ENCODE peak calls at places on chromosomes 5 and 9, in seven cellular contexts. One of them, this sample, is unnamed.
A peak's percentile ranks its signal among the peaks of the same experiment; 100 is the strongest.

GRCh38 chr5:95712347-95712958 is 18.7 kb upstream of the RHOBTB3 start:
- DNase-seq in tibial artery: no peak
- DNase-seq in HTR-8/SVneo: peak; percentile 89
- DNase-seq in mesenteric fat pad: no peak
- DNase-seq in effector memory CD4-positive, alpha-beta T cell: no peak
- DNase-seq in NCI-H1105: no peak
- DNase-seq in GM23338: peak; percentile 38
- DNase-seq in this sample: no peak

GRCh38 chr9:131579789-131580211 is 34.5 kb downstream of the PRRT1B start:
- DNase-seq in NCI-H1105: no peak
- DNase-seq in mesenteric fat pad: no peak
- DNase-seq in HTR-8/SVneo: no peak
- DNase-seq in tibial artery: no peak
- DNase-seq in GM23338: no peak
- DNase-seq in effector memory CD4-positive, alpha-beta T cell: no peak
- DNase-seq in this sample: no peak

GRCh38 chr5:65186646-65187227 is 295.0 kb downstream of the ADAMTS6 start:
- DNase-seq in effector memory CD4-positive, alpha-beta T cell: no peak
- DNase-seq in NCI-H1105: no peak
- DNase-seq in mesenteric fat pad: no peak
- DNase-seq in GM23338: no peak
- DNase-seq in tibial artery: no peak
- DNase-seq in HTR-8/SVneo: no peak
- DNase-seq in this sample: no peak

GRCh38 chr5:52560366-52560765 is 227.3 kb upstream of the ITGA1 start:
- DNase-seq in NCI-H1105: peak; percentile 61
- DNase-seq in mesenteric fat pad: no peak
- DNase-seq in HTR-8/SVneo: no peak
- DNase-seq in effector memory CD4-positive, alpha-beta T cell: no peak
- DNase-seq in tibial artery: no peak
- DNase-seq in GM23338: peak; percentile 17
- DNase-seq in this sample: no peak

GRCh38 chr5:14775857-14776256 is 95.7 kb downstream of the ANKH start:
- DNase-seq in HTR-8/SVneo: no peak
- DNase-seq in GM23338: no peak
- DNase-seq in tibial artery: peak; percentile 24
- DNase-seq in NCI-H1105: no peak
- DNase-seq in effector memory CD4-positive, alpha-beta T cell: no peak
- DNase-seq in mesenteric fat pad: no peak
- DNase-seq in this sample: no peak

GRCh38 chr5:78509884-78510769 is 138.4 kb downstream of the LHFPL2 start:
- DNase-seq in tibial artery: peak; percentile 70
- DNase-seq in GM23338: peak; percentile 84
- DNase-seq in mesenteric fat pad: peak; percentile 94
- DNase-seq in effector memory CD4-positive, alpha-beta T cell: no peak
- DNase-seq in HTR-8/SVneo: no peak
- DNase-seq in NCI-H1105: peak; percentile 19
- DNase-seq in this sample: no peak

GRCh38 chr9:116318463-116319271 is 165.1 kb downstream of the PAPPA start:
- DNase-seq in effector memory CD4-positive, alpha-beta T cell: no peak
- DNase-seq in tibial artery: no peak
- DNase-seq in HTR-8/SVneo: no peak
- DNase-seq in GM23338: no peak
- DNase-seq in NCI-H1105: no peak
- DNase-seq in mesenteric fat pad: no peak
- DNase-seq in this sample: no peak

GRCh38 chr9:37899041-37899440 is 4.9 kb downstream of the SLC25A51 start:
- DNase-seq in HTR-8/SVneo: no peak
- DNase-seq in tibial artery: no peak
- DNase-seq in NCI-H1105: no peak
- DNase-seq in GM23338: no peak
- DNase-seq in effector memory CD4-positive, alpha-beta T cell: no peak
- DNase-seq in mesenteric fat pad: no peak
- DNase-seq in this sample: no peak

GRCh38 chr9:4167040-4167671 is 132.7 kb downstream of the GLIS3 start:
- DNase-seq in GM23338: no peak
- DNase-seq in NCI-H1105: no peak
- DNase-seq in HTR-8/SVneo: peak; percentile 69
- DNase-seq in effector memory CD4-positive, alpha-beta T cell: no peak
- DNase-seq in mesenteric fat pad: no peak
- DNase-seq in tibial artery: no peak
- DNase-seq in this sample: no peak

GRCh38 chr9:114008667-114009410 is 69.3 kb downstream of the AMBP start:
- DNase-seq in NCI-H1105: no peak
- DNase-seq in GM23338: no peak
- DNase-seq in mesenteric fat pad: peak; percentile 64
- DNase-seq in effector memory CD4-positive, alpha-beta T cell: no peak
- DNase-seq in HTR-8/SVneo: no peak
- DNase-seq in tibial artery: peak; percentile 12
- DNase-seq in this sample: no peak

GRCh38 chr9:71758277-71758676 is 10.0 kb downstream of the CEMIP2 start:
- DNase-seq in GM23338: peak; percentile 93
- DNase-seq in tibial artery: no peak
- DNase-seq in HTR-8/SVneo: no peak
- DNase-seq in mesenteric fat pad: no peak
- DNase-seq in effector memory CD4-positive, alpha-beta T cell: no peak
- DNase-seq in NCI-H1105: no peak
- DNase-seq in this sample: no peak

GRCh38 chr5:111223086-111223789 is 946 bp upstream of the CAMK4 start:
- DNase-seq in GM23338: no peak
- DNase-seq in mesenteric fat pad: no peak
- DNase-seq in tibial artery: no peak
- DNase-seq in HTR-8/SVneo: no peak
- DNase-seq in effector memory CD4-positive, alpha-beta T cell: no peak
- DNase-seq in NCI-H1105: no peak
- DNase-seq in this sample: peak; percentile 32

GRCh38 chr5:14039063-14039462 is 94.6 kb upstream of the DNAH5 start:
- DNase-seq in tibial artery: no peak
- DNase-seq in NCI-H1105: no peak
- DNase-seq in mesenteric fat pad: no peak
- DNase-seq in effector memory CD4-positive, alpha-beta T cell: no peak
- DNase-seq in HTR-8/SVneo: no peak
- DNase-seq in GM23338: no peak
- DNase-seq in this sample: no peak

GRCh38 chr5:179190851-179191505 is 130.8 kb downstream of the ZNF354C start:
- DNase-seq in HTR-8/SVneo: no peak
- DNase-seq in effector memory CD4-positive, alpha-beta T cell: no peak
- DNase-seq in tibial artery: no peak
- DNase-seq in NCI-H1105: no peak
- DNase-seq in GM23338: no peak
- DNase-seq in mesenteric fat pad: no peak
- DNase-seq in this sample: no peak

GRCh38 chr9:121714075-121714705 is 62.8 kb downstream of the DAB2IP start:
- DNase-seq in effector memory CD4-positive, alpha-beta T cell: no peak
- DNase-seq in mesenteric fat pad: no peak
- DNase-seq in tibial artery: no peak
- DNase-seq in GM23338: no peak
- DNase-seq in HTR-8/SVneo: no peak
- DNase-seq in NCI-H1105: no peak
- DNase-seq in this sample: no peak

GRCh38 chr5:159262859-159263568 is at the start of gene UBLCP1:
- DNase-seq in HTR-8/SVneo: peak; percentile 83
- DNase-seq in NCI-H1105: peak; percentile 38
- DNase-seq in effector memory CD4-positive, alpha-beta T cell: peak; percentile 67
- DNase-seq in mesenteric fat pad: peak; percentile 91
- DNase-seq in GM23338: peak; percentile 92
- DNase-seq in tibial artery: peak; percentile 64
- DNase-seq in this sample: peak; percentile 71

GRCh38 chr9:27866741-27867140 is 293.5 kb upstream of the C9orf72 start:
- DNase-seq in HTR-8/SVneo: no peak
- DNase-seq in NCI-H1105: no peak
- DNase-seq in GM23338: peak; percentile 17
- DNase-seq in mesenteric fat pad: no peak
- DNase-seq in tibial artery: no peak
- DNase-seq in effector memory CD4-positive, alpha-beta T cell: no peak
- DNase-seq in this sample: no peak

GRCh38 chr9:93268551-93269314 is 84.8 kb downstream of the WNK2 start:
- DNase-seq in tibial artery: peak; percentile 8
- DNase-seq in HTR-8/SVneo: no peak
- DNase-seq in mesenteric fat pad: peak; percentile 43
- DNase-seq in NCI-H1105: peak; percentile 95
- DNase-seq in effector memory CD4-positive, alpha-beta T cell: no peak
- DNase-seq in GM23338: no peak
- DNase-seq in this sample: no peak

GRCh38 chr9:72351538-72352453 is 13.2 kb downstream of the ZFAND5 start:
- DNase-seq in tibial artery: no peak
- DNase-seq in NCI-H1105: no peak
- DNase-seq in GM23338: no peak
- DNase-seq in mesenteric fat pad: no peak
- DNase-seq in effector memory CD4-positive, alpha-beta T cell: no peak
- DNase-seq in HTR-8/SVneo: no peak
- DNase-seq in this sample: no peak

GRCh38 chr9:135116371-135116770 is 28.9 kb downstream of the OLFM1 start:
- DNase-seq in tibial artery: no peak
- DNase-seq in GM23338: no peak
- DNase-seq in mesenteric fat pad: no peak
- DNase-seq in NCI-H1105: no peak
- DNase-seq in HTR-8/SVneo: no peak
- DNase-seq in effector memory CD4-positive, alpha-beta T cell: no peak
- DNase-seq in this sample: no peak

GRCh38 chr5:94621763-94622162 is 3.3 kb downstream of the SLF1 start:
- DNase-seq in mesenteric fat pad: no peak
- DNase-seq in GM23338: no peak
- DNase-seq in HTR-8/SVneo: no peak
- DNase-seq in effector memory CD4-positive, alpha-beta T cell: no peak
- DNase-seq in tibial artery: no peak
- DNase-seq in NCI-H1105: no peak
- DNase-seq in this sample: no peak

GRCh38 chr5:76874088-76874581 is 24.3 kb downstream of the S100Z start:
- DNase-seq in mesenteric fat pad: no peak
- DNase-seq in NCI-H1105: peak; percentile 55
- DNase-seq in tibial artery: no peak
- DNase-seq in GM23338: no peak
- DNase-seq in effector memory CD4-positive, alpha-beta T cell: no peak
- DNase-seq in HTR-8/SVneo: no peak
- DNase-seq in this sample: no peak

GRCh38 chr9:16030513-16031185 is 477.8 kb downstream of the CCDC171 start:
- DNase-seq in tibial artery: no peak
- DNase-seq in mesenteric fat pad: no peak
- DNase-seq in GM23338: no peak
- DNase-seq in HTR-8/SVneo: peak; percentile 41
- DNase-seq in NCI-H1105: no peak
- DNase-seq in effector memory CD4-positive, alpha-beta T cell: no peak
- DNase-seq in this sample: no peak

GRCh38 chr9:20592673-20593072 is 29.6 kb downstream of the MLLT3 start:
- DNase-seq in mesenteric fat pad: no peak
- DNase-seq in GM23338: no peak
- DNase-seq in tibial artery: no peak
- DNase-seq in HTR-8/SVneo: no peak
- DNase-seq in effector memory CD4-positive, alpha-beta T cell: no peak
- DNase-seq in NCI-H1105: no peak
- DNase-seq in this sample: no peak

GRCh38 chr9:126147620-126148522 is 178.8 kb upstream of the MVB12B start:
- DNase-seq in effector memory CD4-positive, alpha-beta T cell: no peak
- DNase-seq in GM23338: no peak
- DNase-seq in tibial artery: no peak
- DNase-seq in HTR-8/SVneo: no peak
- DNase-seq in NCI-H1105: no peak
- DNase-seq in mesenteric fat pad: peak; percentile 64
- DNase-seq in this sample: no peak

GRCh38 chr9:65449423-65449822 is 164.4 kb upstream of the FOXD4L5 start:
- DNase-seq in NCI-H1105: no peak
- DNase-seq in HTR-8/SVneo: no peak
- DNase-seq in tibial artery: no peak
- DNase-seq in mesenteric fat pad: peak; percentile 57
- DNase-seq in GM23338: no peak
- DNase-seq in effector memory CD4-positive, alpha-beta T cell: no peak
- DNase-seq in this sample: no peak

GRCh38 chr5:116583085-116583766 is 8.6 kb upstream of the SEMA6A start:
- DNase-seq in mesenteric fat pad: no peak
- DNase-seq in tibial artery: no peak
- DNase-seq in HTR-8/SVneo: no peak
- DNase-seq in effector memory CD4-positive, alpha-beta T cell: no peak
- DNase-seq in NCI-H1105: no peak
- DNase-seq in GM23338: no peak
- DNase-seq in this sample: no peak